ENCODE peak calls at places on chromosomes 2 and 18, in nine cellular contexts. M, B, H, X, Z, Y, W, J and N are unnamed samples. For H3K4me1 and H3K9me3, the result is how much of the 10 kb centered on the place peaks cover.

GRCh38 chr2:168075446-168075845 is 171.9 kb downstream of the STK39 start:
- DNase-seq in B (no peak), Z (no peak), M (no peak), H (no peak), W (no peak), X (no peak), J (no peak), Y (no peak), N (no peak)

GRCh38 chr2:47905454-47906260 is 641 bp downstream of the FBXO11 start:
- DNase-seq in H (peak), X (peak), Z (peak), B (peak), W (peak), J (peak), Y (peak), M (peak), N (peak)

GRCh38 chr2:68320118-68320641 is 431 bp upstream of the CNRIP1 start:
- DNase-seq in H (no peak), W (no peak), J (peak), Y (no peak), M (no peak), B (peak), X (peak), Z (peak), N (no peak)

GRCh38 chr18:45275367-45276113 is 339.7 kb upstream of the SLC14A2 start:
- DNase-seq in Z (no peak), H (peak), B (peak), M (peak), W (no peak), X (no peak), J (peak), Y (no peak), N (no peak)

GRCh38 chr2:197311521-197312033 is 997 bp upstream of the ANKRD44 start:
- DNase-seq in W (no peak), Y (no peak), H (no peak), J (peak), Z (no peak), X (no peak), M (no peak), B (peak), N (no peak)

GRCh38 chr2:74834806-74835755 is 1.2 kb downstream of the HK2 start:
- DNase-seq in X (peak), Y (peak), Z (peak), W (no peak), J (peak), B (peak), H (peak), M (no peak), N (peak)

GRCh38 chr18:76923485-76924085 is 101.2 kb downstream of the ZNF236 start:
- DNase-seq in M (peak), B (peak), Z (no peak), W (no peak), J (peak), H (peak), X (peak), Y (no peak), N (no peak)

GRCh38 chr2:234564719-234565118 is 67.8 kb upstream of the ARL4C start:
- DNase-seq in W (no peak), X (no peak), H (peak), B (no peak), Y (no peak), M (no peak), J (peak), Z (no peak), N (no peak)

GRCh38 chr2:85851253-85851955 is 37.4 kb downstream of the ST3GAL5 start:
- DNase-seq in H (no peak), Z (peak), B (peak), J (peak), X (no peak), Y (no peak), M (no peak), W (no peak), N (no peak)

GRCh38 chr18:31634331-31634713 is 42.6 kb downstream of the TTR start:
- DNase-seq in B (no peak), X (no peak), H (no peak), Y (no peak), W (no peak), M (no peak), Z (no peak), J (no peak), N (no peak)

GRCh38 chr18:79068299-79068945 is 772 bp upstream of the ATP9B start:
- DNase-seq in Z (no peak), B (no peak), M (no peak), W (no peak), J (no peak), H (no peak), X (no peak), Y (no peak), N (no peak)

GRCh38 chr2:71453404-71454220 is at the start of gene DYSF:
- DNase-seq in B (peak), M (no peak), H (no peak), W (peak), Z (peak), X (peak), Y (peak), J (peak), N (no peak)

GRCh38 chr18:59022167-59022945 is 117.3 kb upstream of the SEC11C start:
- DNase-seq in B (no peak), Y (no peak), M (no peak), J (no peak), W (no peak), Z (peak), H (no peak), X (peak), N (no peak)

GRCh38 chr2:233098615-233099014 is 38.5 kb downstream of the INPP5D start:
- DNase-seq in X (peak), B (peak), H (no peak), W (no peak), J (peak), Z (no peak), M (no peak), Y (peak), N (no peak)

GRCh38 chr2:236633764-236634163 is 64.1 kb downstream of the ACKR3 start:
- DNase-seq in M (no peak), B (no peak), Z (no peak), H (no peak), J (no peak), X (no peak), W (peak), Y (no peak), N (no peak)

GRCh38 chr2:176619504-176619903 is 350.3 kb downstream of the MTX2 start:
- DNase-seq in Y (no peak), B (no peak), J (no peak), X (no peak), H (no peak), M (no peak), Z (no peak), W (no peak), N (no peak)

GRCh38 chr18:8142131-8142711 is 467.0 kb upstream of the RAB12 start:
- DNase-seq in X (no peak), Z (no peak), J (no peak), B (no peak), M (no peak), H (peak), Y (no peak), W (no peak), N (no peak)

GRCh38 chr2:172430027-172430426 is 2.6 kb downstream of the ITGA6 start:
- DNase-seq in B (no peak), Z (no peak), J (no peak), W (no peak), H (no peak), M (no peak), X (no peak), Y (no peak), N (no peak)
- H3K4me1 ChIP-seq in B (under half), Z (under half), J (under half), W (under half), H (under half), M (under half), X (under half), Y (half or more), N (under half)

GRCh38 chr18:70181015-70181414 is 24.5 kb downstream of the RTTN start:
- DNase-seq in B (peak), W (no peak), X (no peak), Z (no peak), J (peak), Y (no peak), H (peak), M (peak), N (no peak)

GRCh38 chr18:70176537-70176936 is 28.9 kb downstream of the RTTN start:
- DNase-seq in B (peak), W (no peak), H (no peak), J (no peak), Y (no peak), X (no peak), M (no peak), Z (no peak), N (no peak)

GRCh38 chr18:70182548-70182947 is 22.9 kb downstream of the RTTN start:
- DNase-seq in Z (no peak), M (no peak), X (no peak), W (no peak), J (no peak), B (peak), Y (no peak), H (no peak), N (no peak)

GRCh38 chr18:70183441-70183840 is 22.0 kb downstream of the RTTN start:
- DNase-seq in W (no peak), X (no peak), B (peak), Y (no peak), J (no peak), M (no peak), H (no peak), Z (no peak), N (no peak)

DNA sequence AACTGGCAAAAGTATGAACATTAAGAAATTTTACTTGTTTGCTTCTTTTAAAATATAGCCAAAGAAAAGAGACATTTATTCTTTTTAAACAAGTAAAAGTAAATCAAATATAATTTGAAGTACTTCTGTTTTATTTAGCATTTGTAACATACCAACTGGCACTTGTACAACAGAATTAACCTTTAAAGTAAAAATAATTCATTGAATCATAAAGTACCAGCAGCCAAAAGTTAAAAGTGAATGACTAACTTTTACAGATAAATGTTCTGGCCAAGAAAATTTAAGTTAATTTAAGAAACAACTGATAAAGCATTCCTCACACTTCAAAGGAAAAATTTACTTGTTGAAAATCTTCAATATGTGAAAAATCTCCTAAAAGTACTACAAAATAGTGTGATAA is 23.8 kb downstream of the RTTN start:
- DNase-seq in X (no peak), Z (no peak), M (no peak), W (no peak), B (peak), J (no peak), H (no peak), Y (no peak), N (no peak)
- H3K4me3 ChIP-seq in X (no peak), Z (no peak), M (no peak), W (no peak), B (no peak), J (no peak), H (no peak), Y (no peak), N (no peak)

GRCh38 chr2:161814008-161814660 is 189.9 kb downstream of the SLC4A10 start:
- DNase-seq in H (no peak), M (no peak), Z (no peak), X (no peak), W (no peak), B (no peak), J (peak), Y (no peak), N (no peak)
- H3K9me3 ChIP-seq in H (under half), M (under half), Z (under half), X (under half), W (under half), B (under half), J (under half), Y (under half), N (under half)

DNA sequence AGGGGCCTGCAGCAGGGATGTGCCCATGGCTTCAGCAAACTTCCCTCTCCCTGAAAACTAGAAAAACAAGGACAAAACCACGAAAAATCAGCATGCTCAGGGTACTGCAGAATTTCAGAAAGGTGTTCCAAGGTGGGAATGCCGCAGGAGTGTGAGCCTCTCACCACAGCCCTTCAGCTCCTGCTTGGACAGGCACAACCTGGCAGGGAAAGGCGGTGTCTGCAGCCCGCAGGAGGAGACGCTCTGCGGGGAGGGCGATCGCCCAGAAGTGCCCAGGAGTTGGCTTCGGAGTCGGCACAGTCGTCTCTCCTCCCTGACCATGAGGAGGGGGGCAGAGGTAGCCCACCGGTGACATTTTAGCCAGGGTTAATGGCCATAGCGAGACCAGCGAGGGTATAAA is 57.2 kb downstream of the TMEM18 start:
- DNase-seq in X (peak), J (no peak), W (no peak), M (no peak), Z (no peak), B (no peak), H (no peak), Y (no peak), N (peak)
- H3K4me1 ChIP-seq in X (under half), J (under half), W (under half), M (under half), Z (under half), B (under half), H (under half), Y (under half), N (under half)

GRCh38 chr2:12313445-12314118 is 403.2 kb upstream of the TRIB2 start:
- DNase-seq in W (no peak), Y (no peak), Z (no peak), J (no peak), X (no peak), B (no peak), M (no peak), H (no peak), N (no peak)
- H3K4me3 ChIP-seq in W (no peak), Y (no peak), Z (no peak), J (no peak), X (no peak), B (no peak), M (no peak), H (no peak), N (no peak)

GRCh38 chr2:95030496-95030895 is 5.0 kb downstream of the MAL start:
- DNase-seq in J (peak), X (no peak), Y (no peak), B (no peak), H (no peak), Z (peak), W (no peak), M (no peak), N (no peak)
- H3K9me3 ChIP-seq in J (under half), X (under half), Y (under half), B (under half), H (under half), Z (under half), W (under half), M (under half), N (under half)

DNA sequence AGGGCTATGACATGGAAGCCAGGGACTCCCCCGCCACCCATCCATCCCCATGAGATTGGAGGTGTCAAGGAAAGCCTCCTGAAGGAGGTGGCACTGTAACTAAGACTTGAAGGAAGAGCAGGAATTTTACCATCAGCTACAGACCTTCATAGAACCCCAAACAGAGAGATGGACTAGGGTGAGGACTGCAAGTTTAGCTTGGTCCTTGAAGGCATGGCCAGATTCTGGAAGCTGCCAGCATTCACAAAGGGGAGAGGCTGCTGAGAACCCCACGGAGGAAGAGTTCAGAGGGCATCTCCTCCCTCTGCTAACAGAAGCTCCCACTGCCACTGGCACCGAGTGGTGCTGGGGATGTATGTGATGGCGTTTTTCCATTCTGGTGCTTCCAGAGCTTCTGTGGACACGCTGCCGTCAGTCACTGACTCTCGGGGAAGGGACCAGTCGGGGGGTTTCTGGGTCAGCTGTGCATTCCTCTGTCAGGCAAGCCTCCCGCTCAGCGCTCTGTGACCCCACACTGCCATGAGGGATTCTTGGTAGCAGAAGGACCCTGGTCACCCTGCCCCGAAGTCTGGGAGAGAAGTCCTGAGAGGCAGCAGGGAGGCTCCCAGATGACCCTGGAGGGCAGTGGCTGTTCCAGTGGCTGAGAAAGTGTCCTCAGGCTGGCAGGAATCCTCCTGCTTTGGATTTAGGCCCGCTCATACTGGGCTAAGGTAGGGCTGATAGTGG is 18.1 kb downstream of the TMEM185B start:
- DNase-seq in M (no peak), J (no peak), H (no peak), B (no peak), W (no peak), Y (no peak), X (no peak), Z (no peak), N (no peak)
- H3K4me1 ChIP-seq in M (under half), J (under half), H (under half), B (under half), W (under half), Y (under half), X (under half), Z (under half), N (under half)

GRCh38 chr2:128198666-128199065 is 107.7 kb downstream of the UGGT1 start:
- DNase-seq in Z (peak), B (no peak), J (no peak), X (no peak), H (no peak), M (no peak), Y (no peak), W (no peak), N (no peak)

GRCh38 chr2:128196026-128196822 is 105.2 kb downstream of the UGGT1 start:
- DNase-seq in H (peak), W (no peak), Z (no peak), X (peak), M (no peak), B (no peak), Y (peak), J (no peak), N (no peak)

GRCh38 chr2:128195435-128195984 is 104.5 kb downstream of the UGGT1 start:
- DNase-seq in J (no peak), M (no peak), Z (no peak), Y (no peak), H (peak), B (no peak), W (no peak), X (no peak), N (no peak)

GRCh38 chr2:128199141-128199540 is 108.1 kb downstream of the UGGT1 start:
- DNase-seq in M (no peak), W (no peak), Y (no peak), H (no peak), Z (no peak), B (peak), J (no peak), X (no peak), N (no peak)

DNA sequence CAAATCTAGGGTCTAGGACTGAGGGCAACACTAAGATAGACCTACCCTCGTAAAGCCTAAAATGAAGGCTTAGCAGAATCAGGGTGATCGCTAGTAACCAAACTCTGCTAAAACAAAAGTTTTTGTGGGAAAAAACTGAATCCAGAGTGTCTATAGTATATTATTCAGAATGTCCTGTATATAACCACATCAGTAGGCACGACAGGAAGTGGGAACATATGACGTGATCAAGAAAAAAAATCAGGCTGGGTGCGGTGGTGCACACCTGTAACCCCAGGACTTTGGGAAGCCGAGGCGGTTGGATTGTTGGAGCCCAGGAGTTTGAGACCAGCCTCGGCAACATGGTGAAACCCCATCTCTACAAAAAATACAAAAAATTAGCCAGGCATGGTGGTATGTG is 106.1 kb downstream of the UGGT1 start:
- DNase-seq in J (no peak), M (no peak), X (no peak), W (no peak), H (no peak), B (no peak), Z (no peak), Y (no peak), N (no peak)
- H3K4me3 ChIP-seq in J (no peak), M (no peak), X (no peak), W (no peak), H (no peak), B (no peak), Z (no peak), Y (no peak), N (no peak)

DNA sequence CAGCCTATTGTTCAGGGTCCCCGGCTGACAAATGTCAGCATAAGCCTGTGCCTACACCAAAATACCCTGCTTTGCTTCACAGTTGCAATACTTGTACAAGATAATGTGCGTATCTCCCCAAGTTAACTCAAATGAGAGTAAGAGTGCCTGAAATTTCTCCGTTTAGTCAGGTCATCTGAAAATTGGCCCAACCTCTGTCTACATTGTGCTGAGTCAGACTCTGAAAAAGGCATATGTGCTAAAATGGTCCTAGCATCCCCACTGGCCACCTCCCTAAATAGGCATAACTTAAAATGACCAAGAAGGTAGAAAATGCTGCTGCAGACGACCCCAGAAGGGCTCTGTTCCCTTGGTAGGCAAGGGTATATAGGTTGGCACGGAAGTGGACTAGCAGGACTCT is 1653.8 kb upstream of the DDX18 start:
- DNase-seq in Y (no peak), J (no peak), H (no peak), Z (no peak), B (no peak), M (no peak), W (no peak), X (no peak), N (no peak)
- H3K9me3 ChIP-seq in Y (half or more), J (under half), H (under half), Z (under half), B (under half), M (under half), W (under half), X (under half), N (under half)

DNA sequence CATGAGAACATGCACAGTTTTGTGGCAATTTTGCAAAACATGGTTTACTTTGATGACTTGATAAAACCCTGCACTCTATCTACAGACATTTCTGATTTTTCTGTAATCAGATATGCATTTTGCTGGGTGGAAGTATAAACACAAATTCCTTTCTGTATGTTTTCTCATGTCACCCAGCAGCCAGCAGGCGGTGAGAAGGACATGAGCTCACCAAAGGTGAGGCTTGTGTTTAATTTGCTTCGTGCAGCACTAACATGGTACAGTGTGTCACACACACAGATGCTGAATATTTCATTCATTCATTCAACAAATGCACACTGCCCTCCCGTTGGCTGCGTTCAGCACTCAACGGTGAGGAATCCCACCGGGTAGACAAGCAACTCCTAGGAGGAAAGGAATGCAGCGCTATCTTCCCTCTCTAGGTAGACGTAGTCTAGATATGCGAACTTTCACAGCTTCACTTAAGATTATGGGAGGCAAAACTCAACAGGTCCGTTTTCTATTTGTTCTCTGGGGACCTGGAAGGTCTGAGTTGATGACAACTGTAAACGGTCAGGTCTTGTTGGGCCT is 85.2 kb downstream of the LONRF2 start:
- DNase-seq in X (peak), H (no peak), J (no peak), M (no peak), Z (no peak), B (peak), Y (peak), W (no peak), N (no peak)
- H3K4me1 ChIP-seq in X (under half), H (under half), J (under half), M (under half), Z (under half), B (under half), Y (under half), W (under half), N (under half)